ENCODE peak calls at places on chromosome 22, in four cellular contexts. I is foreskin fibroblast, S is fibroblast of mammary gland, U is transverse colon. B is an unnamed sample.

GRCh38 chr22:30279932-30280331 is 9.4 kb downstream of the CASTOR1 start:
- DNase-seq in I (no peak), S (no peak), U (no peak), B (no peak)

GRCh38 chr22:42326786-42327185 is 56.3 kb upstream of the TCF20 start:
- DNase-seq in I (peak; percentile 26), S (peak; percentile 24), U (no peak), B (peak; percentile 31)

GRCh38 chr22:37680191-37680851 is 4.9 kb downstream of the LGALS1 start:
- DNase-seq in I (peak; percentile 58), S (peak; percentile 55), U (no peak), B (no peak)

GRCh38 chr22:31136711-31137110 is 3.6 kb downstream of the PLA2G3 start:
- DNase-seq in I (no peak), S (no peak), U (no peak), B (no peak)

GRCh38 chr22:37273846-37274225 is 8.5 kb upstream of the CYTH4 start:
- DNase-seq in I (no peak), S (no peak), U (no peak), B (no peak)

GRCh38 chr22:37564111-37564711 is 3.9 kb downstream of the CDC42EP1 start:
- DNase-seq in I (no peak), S (peak; percentile 35), U (no peak), B (no peak)

GRCh38 chr22:40485813-40486610 is 115.6 kb downstream of the SGSM3 start:
- DNase-seq in I (no peak), S (peak; percentile 36), U (no peak), B (no peak)

GRCh38 chr22:41551882-41552582 is 7.8 kb upstream of the POLR3H start:
- DNase-seq in I (no peak), S (no peak), U (no peak), B (no peak)

GRCh38 chr22:24145446-24146189 is 35.7 kb upstream of the SUSD2 start:
- DNase-seq in I (no peak), S (no peak), U (no peak), B (no peak)

GRCh38 chr22:25366876-25367466 is 147.5 kb downstream of the CRYBB2 start:
- DNase-seq in I (no peak), S (peak; percentile 33), U (no peak), B (no peak)

GRCh38 chr22:30634477-30635233 is 926 bp upstream of the SLC35E4 start:
- DNase-seq in I (peak; percentile 93), S (peak; percentile 93), U (peak; percentile 93), B (peak; percentile 64)

GRCh38 chr22:32744560-32744959 is 56.9 kb upstream of the TIMP3 start:
- DNase-seq in I (no peak), S (no peak), U (no peak), B (no peak)

GRCh38 chr22:48941903-48942625 is 885.6 kb downstream of the BRD1 start:
- DNase-seq in I (no peak), S (no peak), U (peak; percentile 1), B (no peak)

GRCh38 chr22:43110927-43111623 is 525 bp downstream of the BIK start:
- DNase-seq in I (peak; percentile 23), S (no peak), U (peak; percentile 66), B (no peak)

GRCh38 chr22:28594784-28595324 is 84.8 kb downstream of the TTC28 start:
- DNase-seq in I (peak; percentile 80), S (peak; percentile 81), U (no peak), B (peak; percentile 49)

GRCh38 chr22:49770454-49771265 is 57.0 kb downstream of the BRD1 start:
- DNase-seq in I (no peak), S (no peak), U (no peak), B (no peak)

GRCh38 chr22:23306438-23306921 is 126.2 kb downstream of the BCR start:
- DNase-seq in I (peak; percentile 80), S (peak; percentile 63), U (no peak), B (peak; percentile 16)

GRCh38 chr22:29054251-29054767 is 7.3 kb downstream of the C22orf31 start:
- DNase-seq in I (no peak), S (no peak), U (no peak), B (no peak)

GRCh38 chr22:37213218-37213855 is 1.1 kb upstream of the SSTR3 start:
- DNase-seq in I (no peak), S (no peak), U (no peak), B (no peak)

GRCh38 chr22:35683560-35683959 is 34.1 kb upstream of the APOL5 start:
- DNase-seq in I (no peak), S (no peak), U (no peak), B (no peak)

GRCh38 chr22:35685731-35686130 is 31.9 kb upstream of the APOL5 start:
- DNase-seq in I (peak; percentile 52), S (peak; percentile 56), U (no peak), B (no peak)

GRCh38 chr22:35684732-35685131 is 32.9 kb upstream of the APOL5 start:
- DNase-seq in I (no peak), S (no peak), U (no peak), B (no peak)

GRCh38 chr22:35686298-35686697 is 31.4 kb upstream of the APOL5 start:
- DNase-seq in I (no peak), S (no peak), U (peak; percentile 24), B (no peak)

DNA sequence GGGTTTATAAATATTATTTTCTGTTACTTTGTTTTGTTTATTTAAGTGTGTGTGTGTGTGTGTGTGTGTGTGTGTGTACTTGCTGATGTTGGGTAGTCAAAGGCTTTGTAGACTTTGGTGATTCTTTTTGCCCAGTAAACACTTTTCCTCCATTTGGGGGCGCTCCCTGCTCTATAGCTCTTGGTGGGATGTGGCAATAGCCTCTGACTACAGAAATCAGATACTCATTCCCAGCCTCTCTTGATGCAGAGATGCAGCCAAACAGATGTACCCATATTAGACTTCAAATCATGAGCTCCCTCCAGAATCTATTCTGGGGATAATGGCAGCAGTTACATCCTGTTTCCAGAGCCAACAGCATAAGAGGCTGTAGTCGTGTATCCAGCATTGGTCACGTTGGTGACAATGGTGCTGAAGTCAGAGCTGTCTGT is 33.4 kb upstream of the APOL5 start:
- DNase-seq in I (peak; percentile 77), S (peak; percentile 66), U (no peak), B (peak; percentile 4)
- TF ChIP-seq CTCF in I (peak; percentile 35), S (peak; percentile 42), U (no peak), B (peak; percentile 37)

DNA sequence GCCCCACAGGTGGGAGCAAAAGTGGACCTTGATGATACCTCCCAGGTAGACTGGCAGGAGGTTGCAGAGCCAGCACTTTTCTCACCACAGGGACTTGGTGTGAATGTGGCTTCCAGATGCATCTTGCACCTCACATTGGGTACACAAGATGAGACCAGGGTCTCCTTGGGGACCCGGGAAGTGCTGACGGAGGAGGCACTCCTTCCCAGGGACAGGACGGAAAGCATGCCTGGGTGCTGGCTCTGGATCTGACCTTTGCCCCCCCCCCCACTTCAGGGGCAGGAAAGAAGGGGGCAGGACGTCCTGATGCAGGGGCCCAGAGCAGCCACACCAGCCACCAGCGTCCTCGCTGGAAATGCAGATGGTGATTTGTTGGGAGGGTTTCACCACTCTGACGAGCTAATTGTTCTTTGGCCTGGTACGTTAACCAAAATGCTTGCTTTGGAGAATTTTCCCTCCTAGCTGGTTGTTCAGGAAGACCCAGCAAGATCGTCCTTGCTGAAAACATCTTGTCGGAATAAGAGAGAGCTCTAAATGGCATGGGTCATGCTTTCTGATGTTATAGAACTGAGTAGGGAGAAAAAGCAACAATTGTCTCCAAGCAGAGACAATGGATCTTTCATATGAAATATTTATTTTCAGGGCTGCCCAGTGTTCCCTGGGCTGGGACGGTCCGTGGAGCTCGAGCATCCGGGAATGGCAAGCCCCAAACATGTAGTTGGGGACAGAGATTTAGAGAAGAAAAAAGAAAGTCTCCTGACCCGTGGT is 74.4 kb upstream of the PPARA start:
- DNase-seq in I (no peak), S (no peak), U (peak; percentile 8), B (no peak)
- H3K4me3 ChIP-seq in I (peak overlapping the region; percentile 86), S (peak overlapping the region; percentile 94), U (peak overlapping the region; percentile 73), B (peak overlapping the region; percentile 96)

DNA sequence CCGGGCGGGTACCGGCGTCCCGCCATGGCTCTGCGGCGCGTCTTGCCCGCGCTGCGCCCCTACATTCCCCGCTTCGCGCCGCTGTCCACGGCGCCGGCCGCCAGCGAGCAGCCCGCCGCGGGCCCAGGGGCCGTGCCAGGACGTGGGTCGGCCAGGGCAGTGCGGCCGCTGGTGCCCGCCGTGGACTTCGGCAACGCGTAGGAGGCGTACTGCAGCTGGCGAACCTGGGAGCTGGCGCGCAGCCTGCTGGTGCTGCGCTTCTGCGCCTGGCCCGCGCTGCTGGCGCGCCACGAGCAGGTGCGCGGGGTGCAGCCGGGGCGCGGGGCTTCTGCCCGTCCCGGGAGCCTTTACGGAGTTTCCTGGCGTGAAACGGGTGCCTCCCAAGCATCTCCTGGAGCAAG is 20.1 kb downstream of the DGCR6L start:
- DNase-seq in I (peak; percentile 68), S (peak; percentile 23), U (peak; percentile 34), B (no peak)
- TF ChIP-seq CTCF in I (no peak), S (no peak), U (no peak), B (no peak)

DNA sequence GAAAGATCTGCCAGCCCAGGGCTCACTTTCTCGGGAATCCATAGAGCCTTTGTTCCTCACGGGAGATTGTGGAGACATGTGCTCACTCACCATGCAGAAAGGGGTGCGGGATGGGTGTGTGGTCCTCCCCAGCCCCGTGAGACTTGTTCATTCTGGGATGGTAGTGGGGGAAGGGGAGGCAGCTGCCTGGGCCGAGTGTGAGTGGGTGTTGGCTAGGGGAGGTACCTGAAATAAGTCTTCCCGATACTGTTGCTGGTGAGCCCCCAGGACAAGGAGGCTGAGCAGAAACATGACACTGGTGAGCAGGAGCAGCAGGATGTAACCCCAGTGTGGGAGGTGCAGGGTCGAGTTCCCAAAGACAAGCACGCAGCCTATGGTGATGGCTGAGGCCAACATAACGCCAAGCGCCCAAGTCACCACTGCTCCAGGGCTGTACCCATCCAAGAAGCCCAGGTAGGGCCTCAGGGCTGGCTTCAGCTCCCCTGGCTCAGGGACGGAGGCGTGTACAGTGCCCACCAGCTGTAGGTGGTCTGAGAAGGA is 2.8 kb downstream of the SLC7A4 start:
- DNase-seq in I (no peak), S (no peak), U (no peak), B (no peak)
- H3K4me3 ChIP-seq in I (no peak overlapping the region), S (no peak overlapping the region), U (no peak overlapping the region), B (no peak overlapping the region)

GRCh38 chr22:45101828-45102227 is 61.9 kb upstream of the NUP50 start:
- DNase-seq in I (peak; percentile 84), S (peak; percentile 80), U (peak; percentile 53), B (no peak)
- TF ChIP-seq CTCF in I (peak; percentile 80), S (peak; percentile 75), U (peak; percentile 54), B (peak; percentile 65)

B was measured in AG09309.